ENCODE peak calls at places on chromosome 11, in seven cellular contexts. S is lung, E is body of pancreas, R is NT2/D1, G is left ventricle myocardium inferior, B is endodermal cell, U is mesenchymal stem cell. Y is an unnamed sample. For H3K4me1, the result is how much of the 10 kb centered on the place peaks cover.

GRCh38 chr11:58567889-58568512 is 7.7 kb downstream of the LPXN start:
- DNase-seq in S (peak), E (peak), R (peak), G (peak), B (peak), U (peak), Y (peak)

GRCh38 chr11:65662247-65662801 is 392 bp downstream of the RELA start:
- DNase-seq in S (no peak), E (no peak), R (no peak), G (no peak), B (no peak), U (peak), Y (no peak)

GRCh38 chr11:108003623-108004022 is 5.1 kb upstream of the CUL5 start:
- DNase-seq in S (no peak), E (no peak), R (no peak), G (no peak), B (no peak), U (no peak), Y (no peak)

GRCh38 chr11:5605849-5606248 is 9.4 kb downstream of the TRIM6 start:
- DNase-seq in S (no peak), E (no peak), R (no peak), G (no peak), B (no peak), U (peak), Y (no peak)

GRCh38 chr11:123062158-123062891 is 389 bp upstream of the HSPA8 start:
- DNase-seq in S (peak), E (peak), R (peak), G (peak), B (peak), U (peak), Y (peak)

GRCh38 chr11:69512136-69512535 is 30.7 kb downstream of the LINC01488 start:
- DNase-seq in S (no peak), E (no peak), R (no peak), G (no peak), B (no peak), U (no peak), Y (no peak)

GRCh38 chr11:85540635-85541034 is 86.5 kb downstream of the DLG2 start:
- DNase-seq in S (no peak), E (no peak), R (no peak), G (no peak), B (peak), U (no peak), Y (no peak)

GRCh38 chr11:128022007-128022368 is 565.4 kb downstream of the ETS1 start:
- DNase-seq in S (no peak), E (no peak), R (no peak), G (no peak), B (no peak), U (peak), Y (no peak)

GRCh38 chr11:66546368-66546965 is at the start of gene ACTN3:
- DNase-seq in S (peak), E (peak), R (no peak), G (peak), B (peak), U (no peak), Y (no peak)

GRCh38 chr11:47154738-47155570 is 21.7 kb downstream of the ARFGAP2 start:
- DNase-seq in S (no peak), E (no peak), R (no peak), G (no peak), B (peak), U (no peak), Y (no peak)

DNA sequence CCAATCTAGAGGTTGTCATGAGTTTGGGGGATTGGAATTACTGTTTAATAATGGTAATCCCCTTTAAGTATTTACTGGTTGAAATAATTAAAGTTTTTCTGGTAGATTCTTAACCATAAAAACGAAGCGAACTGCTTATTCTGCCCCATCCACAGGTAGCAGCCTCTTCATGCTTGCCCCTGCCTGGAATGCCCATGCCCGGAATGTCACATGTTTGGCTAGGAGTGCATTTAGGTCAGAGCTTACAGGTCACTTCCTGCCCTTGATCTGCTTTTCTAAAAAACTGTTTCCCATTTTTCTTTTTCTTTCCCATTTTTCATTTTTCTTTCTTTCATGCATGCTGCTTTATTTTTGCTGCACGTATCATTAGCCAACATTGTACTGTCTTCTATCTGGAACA is 69.1 kb downstream of the YAP1 start:
- DNase-seq in S (no peak), E (no peak), R (no peak), G (no peak), B (no peak), U (no peak), Y (no peak)
- H3K4me1 ChIP-seq in S (under half), E (under half), R (under half), G (under half), B (under half), U (under half), Y (under half)

GRCh38 chr11:75562836-75563484 is 907 bp downstream of the SERPINH1 start:
- DNase-seq in S (no peak), E (peak), R (peak), G (no peak), B (peak), U (peak), Y (no peak)

GRCh38 chr11:75560644-75561043 is 1.4 kb upstream of the SERPINH1 start:
- DNase-seq in S (no peak), E (no peak), R (no peak), G (no peak), B (no peak), U (peak), Y (no peak)

GRCh38 chr11:75563501-75563977 is 1.5 kb downstream of the SERPINH1 start:
- DNase-seq in S (no peak), E (no peak), R (no peak), G (no peak), B (no peak), U (no peak), Y (no peak)

GRCh38 chr11:75561426-75562047 is 516 bp upstream of the SERPINH1 start:
- DNase-seq in S (no peak), E (no peak), R (no peak), G (no peak), B (no peak), U (no peak), Y (no peak)

DNA sequence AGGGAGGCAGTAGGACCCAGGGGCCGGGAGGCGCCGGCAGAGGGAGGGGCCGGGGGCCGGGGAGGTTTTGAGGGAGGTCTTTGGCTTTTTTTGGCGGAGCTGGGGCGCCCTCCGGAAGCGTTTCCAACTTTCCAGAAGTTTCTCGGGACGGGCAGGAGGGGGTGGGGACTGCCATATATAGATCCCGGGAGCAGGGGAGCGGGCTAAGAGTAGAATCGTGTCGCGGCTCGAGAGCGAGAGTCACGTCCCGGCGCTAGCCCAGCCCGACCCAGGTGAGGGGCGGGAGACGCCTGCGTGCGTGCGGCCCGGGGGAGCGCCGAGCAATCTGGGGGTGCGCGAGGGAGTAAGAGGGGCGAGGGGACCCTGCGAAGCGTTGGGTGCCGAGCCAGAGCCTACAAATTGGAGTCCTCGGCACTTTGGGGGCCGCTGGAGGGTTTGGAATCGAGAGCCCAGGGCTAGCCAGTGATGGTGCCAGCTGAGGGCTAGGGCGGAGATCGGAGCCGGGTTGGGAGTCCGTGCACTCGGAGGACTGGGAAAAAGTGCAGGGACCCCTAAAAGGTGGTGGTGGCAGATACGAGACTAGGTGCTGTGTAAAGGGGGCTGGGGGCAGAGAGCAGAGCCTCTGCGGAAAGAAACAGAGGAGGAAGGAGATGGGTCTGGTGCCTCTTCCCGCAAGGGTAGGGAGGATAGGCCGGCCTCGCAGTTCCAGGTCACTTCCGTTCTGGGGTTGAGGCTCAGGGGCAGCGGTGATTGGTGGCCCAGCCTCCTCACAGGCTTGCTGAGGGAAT is at the start of gene SERPINH1:
- DNase-seq in S (peak), E (peak), R (no peak), G (peak), B (peak), U (peak), Y (peak)
- H3K4me1 ChIP-seq in S (under half), E (under half), R (under half), G (half or more), B (under half), U (half or more), Y (half or more)

DNA sequence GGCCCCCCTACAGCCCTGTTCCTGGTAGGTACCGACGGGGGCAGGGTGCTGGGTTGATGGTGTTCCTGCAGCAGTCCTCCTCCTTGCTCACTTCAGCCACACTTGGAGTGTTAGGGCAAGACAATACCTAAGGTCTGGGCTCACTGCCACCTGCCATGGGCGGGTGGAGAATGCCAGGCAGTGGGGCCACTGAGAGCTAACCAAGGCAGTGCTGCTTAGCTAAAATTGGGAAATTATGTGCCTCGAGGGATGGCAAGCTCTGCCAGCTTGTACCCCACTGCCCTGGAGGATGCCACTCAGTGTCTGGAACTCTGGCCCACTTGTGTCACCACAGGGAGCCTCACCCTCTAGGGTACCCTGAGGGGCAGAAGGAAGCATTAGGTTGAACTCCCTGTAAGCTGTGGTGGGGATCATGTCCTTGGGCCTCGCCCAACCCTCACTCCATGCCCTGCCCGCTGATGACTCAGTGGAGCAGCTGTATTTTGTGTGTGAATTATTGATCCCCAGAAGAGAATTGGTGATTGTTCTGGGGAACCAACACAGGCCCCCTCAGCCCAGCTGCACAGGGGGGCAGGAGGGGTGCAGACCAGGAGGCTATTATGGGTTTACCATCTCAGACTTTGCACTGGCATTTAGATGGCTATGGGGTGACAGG is 17.7 kb downstream of the PHLDB1 start:
- DNase-seq in S (no peak), E (no peak), R (no peak), G (no peak), B (no peak), U (no peak), Y (peak)
- H3K4me1 ChIP-seq in S (under half), E (under half), R (under half), G (half or more), B (under half), U (under half), Y (half or more)

DNA sequence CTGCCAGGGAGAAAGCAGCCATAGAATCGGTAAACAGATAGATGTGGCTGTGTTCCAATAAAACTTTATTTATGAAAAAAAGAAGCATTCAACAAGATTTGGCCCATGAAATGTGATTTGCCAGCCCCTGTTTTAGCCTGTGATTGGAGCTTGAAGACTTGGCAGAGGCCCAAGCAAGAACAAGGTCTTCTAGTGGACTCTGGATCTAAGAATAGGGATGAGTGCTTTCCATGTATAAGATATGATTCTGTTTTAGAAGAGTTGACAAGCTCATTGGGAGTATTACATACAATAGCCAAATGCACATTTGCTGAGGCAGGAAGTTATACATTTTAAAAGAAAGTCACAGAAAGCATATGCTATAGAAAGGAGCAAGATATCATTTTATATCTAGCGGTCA is 175.6 kb upstream of the LUZP2 start:
- DNase-seq in S (no peak), E (no peak), R (no peak), G (no peak), B (no peak), U (no peak), Y (no peak)
- H3K4me1 ChIP-seq in S (under half), E (under half), R (under half), G (under half), B (under half), U (under half), Y (under half)

GRCh38 chr11:93526058-93526633 is 17.0 kb downstream of the SMCO4 start:
- DNase-seq in S (no peak), E (no peak), R (no peak), G (no peak), B (no peak), U (no peak), Y (no peak)
- H3K4me1 ChIP-seq in S (under half), E (half or more), R (under half), G (half or more), B (under half), U (under half), Y (under half)